ENCODE peak calls at places on chromosomes 11 and 22, in seven cellular contexts. Z, R, O, S, F, N and T are unnamed samples.

GRCh38 chr22:46638601-46639431 is 18.6 kb downstream of the GRAMD4 start:
- DNase-seq in F (no peak), O (no peak), S (no peak), Z (peak; percentile 28), R (peak; percentile 10), N (no peak), T (no peak)

GRCh38 chr11:116072776-116073175 is 568.6 kb upstream of the CADM1 start:
- DNase-seq in Z (no peak), N (peak; percentile 37), R (no peak), S (no peak), O (no peak), F (no peak), T (no peak)

GRCh38 chr11:44279483-44279882 is 30.5 kb downstream of the ALX4 start:
- DNase-seq in R (no peak), O (no peak), Z (no peak), N (no peak), F (no peak), S (no peak), T (no peak)

GRCh38 chr11:22234743-22235142 is 41.9 kb downstream of the ANO5 start:
- DNase-seq in F (no peak), Z (no peak), N (no peak), R (no peak), S (no peak), O (no peak), T (no peak)

GRCh38 chr22:50016308-50016987 is 3.9 kb upstream of the IL17REL start:
- DNase-seq in F (no peak), S (no peak), N (peak; percentile 35), R (no peak), Z (no peak), O (no peak), T (no peak)

GRCh38 chr11:75302346-75302745 is 49.1 kb downstream of the ARRB1 start:
- DNase-seq in R (no peak), O (no peak), Z (no peak), N (peak; percentile 51), F (no peak), S (no peak), T (no peak)

GRCh38 chr11:76241243-76242000 is 35.1 kb upstream of the WNT11 start:
- DNase-seq in S (no peak), F (no peak), Z (no peak), N (no peak), R (no peak), O (no peak), T (no peak)

GRCh38 chr11:116108161-116108560 is 603.9 kb upstream of the CADM1 start:
- DNase-seq in Z (no peak), O (no peak), R (no peak), S (no peak), N (no peak), F (no peak), T (no peak)

GRCh38 chr22:46108564-46109473 is 41.5 kb upstream of the PPARA start:
- DNase-seq in O (no peak), S (peak; percentile 31), Z (peak; percentile 58), F (no peak), N (peak; percentile 75), R (no peak), T (no peak)

GRCh38 chr11:62909107-62909894 is 11.9 kb downstream of the CHRM1 start:
- DNase-seq in F (no peak), Z (peak; percentile 63), S (peak; percentile 47), R (no peak), N (peak; percentile 82), O (no peak), T (peak; percentile 75)

GRCh38 chr11:4181780-4182721 is 87.5 kb downstream of the RRM1 start:
- DNase-seq in S (peak; percentile 46), N (peak; percentile 73), Z (peak; percentile 50), F (no peak), R (no peak), O (no peak), T (peak; percentile 43)

GRCh38 chr11:44290206-44290605 is 19.7 kb downstream of the ALX4 start:
- DNase-seq in R (no peak), S (no peak), O (no peak), Z (no peak), F (no peak), N (no peak), T (no peak)

GRCh38 chr11:11574373-11574772 is 47.4 kb downstream of the GALNT18 start:
- DNase-seq in N (no peak), O (no peak), R (no peak), Z (no peak), S (no peak), F (no peak), T (no peak)

GRCh38 chr22:26666035-26666338 is 8.6 kb downstream of the MIAT start:
- DNase-seq in S (no peak), F (no peak), O (no peak), N (no peak), Z (peak; percentile 52), R (peak; percentile 52), T (peak; percentile 20)

GRCh38 chr22:31212783-31213626 is 907 bp downstream of the LIMK2 start:
- DNase-seq in O (no peak), R (no peak), F (no peak), Z (no peak), S (no peak), N (peak; percentile 26), T (no peak)

GRCh38 chr22:23827351-23827995 is 11.3 kb downstream of the DERL3 start:
- DNase-seq in O (no peak), R (no peak), N (peak; percentile 10), Z (no peak), S (no peak), F (no peak), T (no peak)

GRCh38 chr11:100525635-100526034 is 161.5 kb upstream of the ARHGAP42 start:
- DNase-seq in N (no peak), S (no peak), F (no peak), O (no peak), R (no peak), Z (no peak), T (no peak)

GRCh38 chr11:106399075-106399500 is 321.6 kb downstream of the AASDHPPT start:
- DNase-seq in R (peak; percentile 99), F (no peak), S (peak; percentile 99), N (peak; percentile 6), O (no peak), Z (peak; percentile 100), T (peak; percentile 100)

GRCh38 chr22:25839755-25840154 is 97.8 kb downstream of the MYO18B start:
- DNase-seq in Z (no peak), N (no peak), R (no peak), F (no peak), O (no peak), S (no peak), T (no peak)

GRCh38 chr11:827861-828167 is at the start of gene CRACR2B:
- DNase-seq in Z (no peak), F (no peak), R (no peak), O (no peak), S (no peak), N (no peak), T (no peak)

GRCh38 chr11:76259299-76259908 is 53.1 kb upstream of the WNT11 start:
- DNase-seq in S (no peak), R (no peak), F (no peak), O (no peak), N (no peak), Z (no peak), T (no peak)

GRCh38 chr22:36218648-36219047 is 17.0 kb upstream of the APOL4 start:
- DNase-seq in N (no peak), S (no peak), F (no peak), R (no peak), Z (no peak), O (no peak), T (no peak)

GRCh38 chr11:78379039-78379670 is 38.5 kb downstream of the GAB2 start:
- DNase-seq in R (no peak), F (no peak), N (no peak), Z (no peak), O (no peak), S (no peak), T (no peak)

GRCh38 chr22:17366830-17367229 is 2.4 kb upstream of the CECR2 start:
- DNase-seq in R (no peak), S (no peak), N (peak; percentile 37), Z (no peak), O (no peak), F (no peak), T (no peak)

GRCh38 chr11:37857726-37858125 is 1259.7 kb upstream of the RAG2 start:
- DNase-seq in N (no peak), Z (no peak), F (no peak), S (no peak), R (no peak), O (no peak), T (no peak)

GRCh38 chr11:46849631-46850030 is 3.6 kb upstream of the CKAP5 start:
- DNase-seq in Z (no peak), N (no peak), R (no peak), S (no peak), O (no peak), F (no peak), T (no peak)

GRCh38 chr11:616320-617220 is 820 bp upstream of the IRF7 start:
- DNase-seq in Z (no peak), O (no peak), F (no peak), S (no peak), N (no peak), R (no peak), T (no peak)

GRCh38 chr22:39576027-39576426 is 5.5 kb downstream of the CACNA1I start:
- DNase-seq in O (no peak), N (no peak), F (no peak), S (no peak), R (no peak), Z (no peak), T (no peak)

GRCh38 chr11:69863544-69864200 is 44.5 kb upstream of the FGF3 start:
- DNase-seq in O (no peak), Z (no peak), S (no peak), R (no peak), F (no peak), N (peak; percentile 10), T (no peak)

GRCh38 chr22:36860821-36861659 is at the start of gene NCF4:
- DNase-seq in N (no peak), F (no peak), Z (no peak), O (peak; percentile 10), S (no peak), R (no peak), T (no peak)

GRCh38 chr11:78940500-78941225 is 366.0 kb upstream of the NARS2 start:
- DNase-seq in N (no peak), R (no peak), S (peak; percentile 18), F (no peak), Z (no peak), O (no peak), T (no peak)

GRCh38 chr11:68314886-68315580 is 2.6 kb downstream of the LRP5 start:
- DNase-seq in F (no peak), N (peak; percentile 57), R (no peak), S (peak; percentile 66), O (no peak), Z (no peak), T (peak; percentile 29)

GRCh38 chr11:59183768-59184167 is 11.8 kb downstream of the DTX4 start:
- DNase-seq in N (no peak), F (no peak), S (peak; percentile 16), Z (peak; percentile 45), R (no peak), O (no peak), T (no peak)

GRCh38 chr11:64885367-64886286 is 7.2 kb upstream of the EHD1 start:
- DNase-seq in O (no peak), N (no peak), S (peak; percentile 51), R (peak; percentile 59), F (no peak), Z (peak; percentile 82), T (peak; percentile 58)

GRCh38 chr11:19093976-19094375 is 23.0 kb upstream of the ZDHHC13 start:
- DNase-seq in R (peak; percentile 19), O (no peak), N (no peak), Z (peak; percentile 19), F (no peak), S (peak; percentile 85), T (peak; percentile 77)

GRCh38 chr11:79413258-79413657 is 27.6 kb downstream of the TENM4 start:
- DNase-seq in S (peak; percentile 80), Z (peak; percentile 91), R (peak; percentile 84), O (no peak), N (peak; percentile 77), F (no peak), T (peak; percentile 92)

GRCh38 chr11:44221992-44222391 is 87.9 kb downstream of the ALX4 start:
- DNase-seq in N (no peak), R (no peak), S (no peak), F (no peak), Z (no peak), O (no peak), T (no peak)